ENCODE peak calls at places on chromosomes 11 and 22, in four cellular contexts. Z is gastrocnemius medialis, A is right atrium auricular region, C is OCI-LY7. X is an unnamed sample.

GRCh38 chr22:30046716-30047363 is 33.4 kb upstream of the HORMAD2 start:
- DNase-seq in Z (no peak), A (no peak), C (no peak), X (no peak)

GRCh38 chr11:126129681-126130671 is 67.3 kb upstream of the CDON start:
- DNase-seq in Z (no peak), A (no peak), C (no peak), X (no peak)

GRCh38 chr22:37510046-37510445 is 9.2 kb downstream of the CARD10 start:
- DNase-seq in Z (no peak), A (no peak), C (no peak), X (no peak)

GRCh38 chr11:1943576-1943975 is 3.6 kb upstream of the MRPL23 start:
- DNase-seq in Z (peak; percentile 8), A (no peak), C (no peak), X (no peak)

GRCh38 chr11:27237641-27238040 is 125.4 kb downstream of the CCDC34 start:
- DNase-seq in Z (no peak), A (no peak), C (no peak), X (no peak)

GRCh38 chr22:30314918-30315317 is 11.8 kb downstream of the TBC1D10A start:
- DNase-seq in Z (no peak), A (no peak), C (no peak), X (no peak)

GRCh38 chr22:37739000-37739399 is 42.2 kb downstream of the TRIOBP start:
- DNase-seq in Z (peak; percentile 67), A (peak; percentile 89), C (no peak), X (no peak)

GRCh38 chr11:73218106-73218829 is at the start of gene P2RY2:
- DNase-seq in Z (peak; percentile 93), A (peak; percentile 70), C (no peak), X (no peak)

GRCh38 chr11:35158371-35159081 is 19.6 kb downstream of the CD44 start:
- DNase-seq in Z (peak; percentile 48), A (peak; percentile 72), C (no peak), X (no peak)

GRCh38 chr11:107570015-107570414 is 4.5 kb upstream of the ALKBH8 start:
- DNase-seq in Z (no peak), A (no peak), C (no peak), X (no peak)

GRCh38 chr11:45560153-45560934 is 105.1 kb downstream of the CHST1 start:
- DNase-seq in Z (peak; percentile 63), A (no peak), C (no peak), X (no peak)

GRCh38 chr11:109946322-109946846 is 146.8 kb upstream of the ZC3H12C start:
- DNase-seq in Z (peak; percentile 78), A (peak; percentile 95), C (peak; percentile 87), X (no peak)

GRCh38 chr11:7451520-7451919 is 33.8 kb upstream of the OLFML1 start:
- DNase-seq in Z (no peak), A (no peak), C (no peak), X (no peak)

GRCh38 chr11:2449548-2450320 is 4.9 kb downstream of the KCNQ1 start:
- DNase-seq in Z (no peak), A (no peak), C (no peak), X (no peak)

DNA sequence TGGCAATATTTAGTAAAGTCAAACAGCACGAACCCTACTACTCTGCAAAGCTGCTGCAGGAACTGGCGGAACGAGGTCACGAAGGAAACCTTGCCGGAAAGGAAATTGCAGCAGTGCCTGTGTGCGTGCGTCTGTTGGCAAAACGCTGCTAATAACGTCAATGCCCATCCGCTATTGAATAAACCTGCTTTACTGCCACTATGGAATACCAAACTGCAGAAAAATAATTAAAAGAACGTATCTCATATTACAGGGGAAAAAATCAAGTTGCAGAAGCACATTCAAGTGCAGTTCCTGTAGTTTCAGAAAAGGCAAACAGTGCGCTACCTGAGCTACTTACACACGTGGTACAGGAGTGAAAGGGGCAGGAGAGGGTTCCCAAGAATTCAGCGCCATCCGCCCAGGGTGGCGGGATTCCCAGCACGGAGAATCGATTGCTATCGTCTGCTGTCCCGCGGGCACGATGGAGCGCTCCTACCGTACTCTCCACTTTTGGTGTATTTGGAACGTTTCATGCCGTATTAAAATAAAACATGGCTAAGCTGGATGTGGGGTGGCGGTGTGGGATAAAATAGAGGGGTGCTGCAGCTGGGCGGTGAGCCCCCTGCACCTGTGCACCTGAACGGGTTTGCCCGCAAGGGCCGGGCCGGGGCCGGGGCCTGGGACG is 516 bp upstream of the NADSYN1 start:
- DNase-seq in Z (peak; percentile 37), A (peak; percentile 73), C (peak; percentile 70), X (no peak)
- H3K27ac ChIP-seq in Z (peak overlapping the region; percentile 80), A (peak overlapping the region; percentile 80), C (peak overlapping the region; percentile 63), X (peak overlapping the region; percentile 83)

GRCh38 chr11:116835791-116836647 is 1.4 kb downstream of the APOA1 start:
- DNase-seq in Z (peak; percentile 87), A (peak; percentile 86), C (peak; percentile 89), X (no peak)
- H3K27ac ChIP-seq in Z (peak overlapping the region; percentile 64), A (peak overlapping the region; percentile 73), C (no peak overlapping the region), X (peak overlapping the region; percentile 70)

GRCh38 chr11:47800759-47801158 is 33.6 kb upstream of the FNBP4 start:
- DNase-seq in Z (no peak), A (no peak), C (no peak), X (no peak)

GRCh38 chr11:47791774-47792173 is 24.6 kb upstream of the FNBP4 start:
- DNase-seq in Z (no peak), A (no peak), C (no peak), X (no peak)

GRCh38 chr11:47797633-47798032 is 30.5 kb upstream of the FNBP4 start:
- DNase-seq in Z (no peak), A (no peak), C (no peak), X (no peak)
- H3K27ac ChIP-seq in Z (no peak overlapping the region), A (no peak overlapping the region), C (no peak overlapping the region), X (no peak overlapping the region)

DNA sequence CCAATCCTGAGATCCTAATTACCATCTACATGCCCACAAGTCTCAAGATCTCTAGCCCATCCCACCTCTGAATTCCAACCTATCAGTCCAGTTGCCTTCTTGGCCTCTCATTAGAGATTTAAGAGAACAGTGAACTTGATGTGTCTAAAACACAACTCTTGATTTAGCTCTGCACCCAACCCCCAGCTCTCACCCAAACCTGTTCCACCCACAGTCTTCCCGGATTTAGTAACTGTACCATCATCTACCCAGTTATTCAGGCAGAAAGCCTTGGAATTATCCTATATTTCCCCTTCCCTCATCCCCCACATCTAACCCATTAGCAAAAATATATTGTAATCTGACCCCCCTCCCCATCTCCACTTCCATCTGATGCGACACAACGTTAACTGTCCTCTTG is 24.0 kb upstream of the YWHAH start:
- DNase-seq in Z (no peak), A (no peak), C (no peak), X (no peak)
- H3K27ac ChIP-seq in Z (no peak overlapping the region), A (no peak overlapping the region), C (no peak overlapping the region), X (no peak overlapping the region)

GRCh38 chr11:68932358-68932757 is 28.7 kb downstream of the IGHMBP2 start:
- DNase-seq in Z (no peak), A (no peak), C (no peak), X (no peak)

GRCh38 chr11:68930991-68931855 is 27.5 kb downstream of the IGHMBP2 start:
- DNase-seq in Z (no peak), A (no peak), C (no peak), X (no peak)

GRCh38 chr11:68932933-68933577 is 29.4 kb downstream of the IGHMBP2 start:
- DNase-seq in Z (no peak), A (no peak), C (no peak), X (no peak)

GRCh38 chr11:68933605-68934320 is 30.1 kb downstream of the IGHMBP2 start:
- DNase-seq in Z (no peak), A (no peak), C (no peak), X (no peak)

DNA sequence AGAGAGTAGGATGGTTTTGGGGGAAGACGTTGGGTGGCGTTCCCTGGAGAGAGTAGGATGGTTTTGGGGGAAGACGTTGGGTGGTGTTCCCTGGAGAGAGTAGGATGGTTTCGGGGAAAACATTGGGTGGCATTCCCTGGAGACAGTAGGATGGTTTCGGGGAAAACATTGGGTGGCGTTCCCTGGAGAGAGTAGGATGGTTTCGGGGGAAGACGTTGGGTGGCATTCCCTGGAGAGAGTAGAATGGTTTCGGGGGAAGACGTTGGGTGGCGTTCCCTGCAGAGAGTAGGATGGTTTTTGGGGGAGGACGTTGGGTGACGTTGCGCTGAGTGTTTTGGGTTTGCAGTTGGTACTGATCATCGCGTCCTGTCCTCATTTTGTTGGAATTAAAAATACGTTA is 28.2 kb downstream of the IGHMBP2 start:
- DNase-seq in Z (no peak), A (no peak), C (no peak), X (no peak)
- H3K27ac ChIP-seq in Z (no peak overlapping the region), A (no peak overlapping the region), C (no peak overlapping the region), X (no peak overlapping the region)

GRCh38 chr11:12457030-12457600 is 79.7 kb downstream of the PARVA start:
- DNase-seq in Z (no peak), A (no peak), C (no peak), X (no peak)
- H3K27ac ChIP-seq in Z (no peak overlapping the region), A (no peak overlapping the region), C (no peak overlapping the region), X (no peak overlapping the region)

GRCh38 chr22:50226224-50227165 is 18.3 kb downstream of the TUBGCP6 start:
- DNase-seq in Z (no peak), A (no peak), C (no peak), X (no peak)

GRCh38 chr22:50225200-50225969 is 19.4 kb downstream of the TUBGCP6 start:
- DNase-seq in Z (no peak), A (no peak), C (no peak), X (no peak)

GRCh38 chr22:50221410-50222300 is 20.8 kb downstream of the SELENOO start:
- DNase-seq in Z (no peak), A (no peak), C (no peak), X (no peak)

GRCh38 chr22:50222508-50222907 is 21.7 kb downstream of the SELENOO start:
- DNase-seq in Z (no peak), A (no peak), C (no peak), X (no peak)

GRCh38 chr22:50224071-50224470 is 20.8 kb downstream of the TUBGCP6 start:
- DNase-seq in Z (no peak), A (no peak), C (no peak), X (no peak)
- H3K27ac ChIP-seq in Z (no peak overlapping the region), A (no peak overlapping the region), C (no peak overlapping the region), X (no peak overlapping the region)

GRCh38 chr11:124784051-124784450 is 16.2 kb downstream of the MSANTD2 start:
- DNase-seq in Z (no peak), A (no peak), C (no peak), X (no peak)
- H3K27ac ChIP-seq in Z (no peak overlapping the region), A (no peak overlapping the region), C (no peak overlapping the region), X (no peak overlapping the region)

X was measured in vagina.